ENCODE peak calls at places on chromosomes 3 and 15, in ten cellular contexts. S, T, A, L, I, G, O, E, R and H are unnamed samples.
A peak's percentile ranks its signal among the peaks of the same experiment; 100 is the strongest.

GRCh38 chr3:70065666-70066253 is 66.2 kb downstream of the SAMMSON start:
- DNase-seq in A (no peak), G (no peak), I (no peak), E (no peak), S (no peak), R (no peak), O (no peak), T (no peak), L (no peak), H (peak; percentile 67)

GRCh38 chr3:64224826-64225606 is at the start of gene PRICKLE2:
- DNase-seq in O (peak; percentile 94), L (no peak), G (peak; percentile 87), R (peak; percentile 89), E (peak; percentile 94), S (peak; percentile 90), T (peak; percentile 60), A (peak; percentile 90), I (peak; percentile 78), H (peak; percentile 92)

GRCh38 chr3:9916734-9917680 is at the start of gene IL17RC:
- DNase-seq in L (no peak), S (peak; percentile 75), G (peak; percentile 94), O (peak; percentile 93), T (peak; percentile 94), I (peak; percentile 81), R (peak; percentile 95), A (peak; percentile 94), E (peak; percentile 92), H (peak; percentile 91)

GRCh38 chr15:36905908-36906307 is 194.4 kb downstream of the MEIS2 start:
- DNase-seq in T (no peak), G (no peak), E (no peak), O (no peak), R (peak; percentile 44), A (no peak), I (no peak), S (peak; percentile 85), L (no peak), H (no peak)

GRCh38 chr15:85282504-85283115 is 97.8 kb upstream of the AKAP13 start:
- DNase-seq in O (no peak), E (peak; percentile 23), I (no peak), R (no peak), S (peak; percentile 67), A (no peak), T (no peak), L (no peak), G (peak; percentile 61), H (no peak)

GRCh38 chr3:14514323-14514720 is 25.8 kb downstream of the GRIP2 start:
- DNase-seq in G (peak; percentile 42), R (no peak), S (no peak), A (peak; percentile 39), E (no peak), O (peak; percentile 45), I (no peak), T (no peak), L (no peak), H (no peak)

GRCh38 chr15:80929225-80929624 is 60.4 kb downstream of the MESD start:
- DNase-seq in T (no peak), E (no peak), S (peak; percentile 94), G (no peak), A (no peak), I (no peak), R (no peak), L (no peak), O (no peak), H (no peak)

GRCh38 chr3:61765109-61765876 is 203.9 kb downstream of the PTPRG start:
- DNase-seq in G (no peak), S (no peak), L (no peak), E (no peak), T (no peak), O (no peak), I (no peak), R (no peak), A (no peak), H (no peak)

GRCh38 chr3:19149388-19149787 is 1.1 kb downstream of the KCNH8 start:
- DNase-seq in S (peak; percentile 0), O (no peak), A (no peak), I (no peak), G (no peak), R (no peak), E (no peak), T (no peak), L (no peak), H (peak; percentile 39)

GRCh38 chr15:45084163-45084562 is 29.8 kb downstream of the DUOX2 start:
- DNase-seq in O (no peak), T (no peak), L (no peak), G (no peak), A (no peak), E (no peak), I (no peak), S (no peak), R (no peak), H (no peak)

GRCh38 chr3:192906940-192907339 is 10.7 kb downstream of the MB21D2 start:
- DNase-seq in L (no peak), O (no peak), T (no peak), G (no peak), A (no peak), E (no peak), S (no peak), I (no peak), R (no peak), H (no peak)

GRCh38 chr3:45506751-45507391 is 87.7 kb upstream of the LIMD1 start:
- DNase-seq in O (no peak), G (no peak), A (no peak), R (no peak), L (no peak), I (no peak), T (no peak), S (peak; percentile 30), E (no peak), H (no peak)

GRCh38 chr3:192642651-192643050 is 84.7 kb downstream of the FGF12 start:
- DNase-seq in R (no peak), G (no peak), A (no peak), I (no peak), O (no peak), S (no peak), L (no peak), T (no peak), E (no peak), H (no peak)

GRCh38 chr3:57128863-57129602 is 36.1 kb downstream of the IL17RD start:
- DNase-seq in G (no peak), A (no peak), S (no peak), L (no peak), R (no peak), E (no peak), O (no peak), T (no peak), I (no peak), H (no peak)

GRCh38 chr15:58043192-58043903 is 22.2 kb downstream of the ALDH1A2 start:
- DNase-seq in A (no peak), T (peak; percentile 49), E (no peak), S (no peak), I (peak; percentile 63), L (no peak), O (no peak), G (peak; percentile 52), R (no peak), H (peak; percentile 72)

GRCh38 chr3:42819351-42819965 is 10.2 kb downstream of the ACKR2 start:
- DNase-seq in A (no peak), R (no peak), I (no peak), T (no peak), O (no peak), G (no peak), S (no peak), L (no peak), E (no peak), H (peak; percentile 44)

GRCh38 chr3:109369510-109369909 is 32.2 kb upstream of the DPPA4 start:
- DNase-seq in G (no peak), S (no peak), R (no peak), I (no peak), E (no peak), A (no peak), L (no peak), T (peak; percentile 61), O (no peak), H (peak; percentile 62)

GRCh38 chr15:92104069-92104468 is 250.6 kb downstream of the SLCO3A1 start:
- DNase-seq in G (no peak), S (no peak), A (no peak), R (no peak), I (no peak), E (no peak), O (no peak), T (no peak), L (no peak), H (no peak)

GRCh38 chr3:48267782-48268181 is 26.9 kb downstream of the ZNF589 start:
- DNase-seq in I (no peak), G (no peak), O (no peak), T (no peak), A (no peak), L (no peak), S (no peak), R (no peak), E (no peak), H (no peak)
- H3K9me3 ChIP-seq in I (no peaks in the 10 kb centered on the region), G (no peaks in the 10 kb centered on the region), O (no peaks in the 10 kb centered on the region), T (no peaks in the 10 kb centered on the region), A (no peaks in the 10 kb centered on the region), L (no peaks in the 10 kb centered on the region), S (no peaks in the 10 kb centered on the region), R (no peaks in the 10 kb centered on the region), E (no peaks in the 10 kb centered on the region), H (no peaks in the 10 kb centered on the region)

DNA sequence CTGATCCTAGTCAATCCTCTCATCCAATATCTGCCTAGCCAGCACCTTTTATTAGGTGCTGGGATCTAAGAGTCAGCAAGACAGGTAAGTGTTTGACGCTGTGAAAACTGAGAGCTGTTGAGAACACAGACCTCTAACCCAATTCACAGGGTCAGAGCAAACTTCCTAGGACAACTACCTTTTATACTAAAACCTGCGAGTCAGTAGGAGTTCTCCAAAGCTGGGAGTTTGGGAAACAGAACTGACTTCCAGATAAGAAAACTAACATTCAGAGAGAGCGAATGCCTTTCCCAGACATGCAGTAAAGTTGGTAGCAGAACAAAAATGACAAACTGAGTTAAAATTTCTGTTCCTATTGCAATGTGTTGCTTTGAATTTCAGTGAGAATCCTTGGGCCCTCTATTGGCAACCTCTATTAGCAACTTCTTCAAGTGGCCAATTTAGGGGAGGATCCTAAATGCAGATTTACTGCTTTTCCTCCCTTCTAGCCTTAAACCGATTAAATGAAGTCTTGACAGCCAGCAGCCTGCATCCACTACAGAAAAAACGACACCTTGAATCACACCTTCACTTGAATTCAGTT is 11.3 kb downstream of the NR2E3 start:
- DNase-seq in I (no peak), L (no peak), A (no peak), R (no peak), O (no peak), G (no peak), E (no peak), T (no peak), S (no peak), H (no peak)
- H3K9me3 ChIP-seq in I (peaks cover 25% of the 10 kb centered on the region), L (peaks cover 4% of the 10 kb centered on the region), A (peaks cover 3% of the 10 kb centered on the region), R (peaks cover 12% of the 10 kb centered on the region), O (peaks cover 10% of the 10 kb centered on the region), G (peaks cover 41% of the 10 kb centered on the region), E (no peaks in the 10 kb centered on the region), T (no peaks in the 10 kb centered on the region), S (peaks cover 28% of the 10 kb centered on the region), H (peaks cover 16% of the 10 kb centered on the region)

GRCh38 chr3:111227216-111227615 is 155.6 kb downstream of the NECTIN3 start:
- DNase-seq in A (no peak), S (peak; percentile 89), L (no peak), I (no peak), G (no peak), E (no peak), O (no peak), T (no peak), R (no peak), H (peak; percentile 64)
- H3K9me3 ChIP-seq in A (no peaks in the 10 kb centered on the region), S (no peaks in the 10 kb centered on the region), L (no peaks in the 10 kb centered on the region), I (no peaks in the 10 kb centered on the region), G (no peaks in the 10 kb centered on the region), E (no peaks in the 10 kb centered on the region), O (no peaks in the 10 kb centered on the region), T (no peaks in the 10 kb centered on the region), R (peaks cover 8% of the 10 kb centered on the region), H (peaks cover 3% of the 10 kb centered on the region)

GRCh38 chr3:111691293-111691909 is 96.3 kb upstream of the ZBED2 start:
- DNase-seq in T (no peak), L (no peak), A (no peak), E (no peak), S (peak; percentile 39), O (no peak), R (no peak), I (no peak), G (no peak), H (no peak)
- H3K9me3 ChIP-seq in T (no peaks in the 10 kb centered on the region), L (no peaks in the 10 kb centered on the region), A (no peaks in the 10 kb centered on the region), E (no peaks in the 10 kb centered on the region), S (no peaks in the 10 kb centered on the region), O (no peaks in the 10 kb centered on the region), R (no peaks in the 10 kb centered on the region), I (no peaks in the 10 kb centered on the region), G (no peaks in the 10 kb centered on the region), H (no peaks in the 10 kb centered on the region)